ENCODE peak calls at places on chromosome 11, in eight cellular contexts. T, U, N, W, Z, X, R and J are unnamed samples.
A peak's percentile ranks its signal among the peaks of the same experiment; 100 is the strongest.

GRCh38 chr11:14041040-14041439 is 78.5 kb downstream of the SPON1 start:
- DNase-seq in N (no peak), T (peak; percentile 5), Z (no peak), R (no peak), U (no peak), W (peak; percentile 20), X (no peak), J (no peak)

GRCh38 chr11:29217901-29218300 is 798.9 kb downstream of the KCNA4 start:
- DNase-seq in W (no peak), X (no peak), R (no peak), T (no peak), U (no peak), Z (no peak), N (no peak), J (no peak)

GRCh38 chr11:45896392-45897068 is 10.5 kb downstream of the FREY1 start:
- DNase-seq in R (peak; percentile 68), T (no peak), U (peak; percentile 82), N (no peak), W (no peak), Z (no peak), X (no peak), J (no peak)

GRCh38 chr11:72520815-72521214 is 86.5 kb upstream of the CLPB start:
- DNase-seq in R (no peak), T (no peak), W (no peak), U (no peak), N (no peak), X (no peak), Z (no peak), J (no peak)

GRCh38 chr11:44955019-44955738 is 4.5 kb upstream of the TP53I11 start:
- DNase-seq in U (no peak), N (no peak), Z (peak; percentile 78), T (peak; percentile 99), W (peak; percentile 85), X (no peak), R (peak; percentile 73), J (peak; percentile 97)

GRCh38 chr11:71580057-71581003 is 2.3 kb downstream of the KRTAP5-11 start:
- DNase-seq in T (peak; percentile 65), N (peak; percentile 46), U (peak; percentile 63), R (peak; percentile 69), Z (peak; percentile 67), W (peak; percentile 82), X (no peak), J (peak; percentile 63)

GRCh38 chr11:35478411-35479139 is 46.8 kb downstream of the PAMR1 start:
- DNase-seq in Z (no peak), X (no peak), R (no peak), T (no peak), U (no peak), W (no peak), N (no peak), J (no peak)

GRCh38 chr11:130202818-130203671 is 43.5 kb downstream of the ST14 start:
- DNase-seq in X (no peak), W (no peak), T (no peak), Z (no peak), U (no peak), N (no peak), R (no peak), J (no peak)

GRCh38 chr11:26931248-26931631 is 62.7 kb upstream of the FIBIN start:
- DNase-seq in N (no peak), Z (peak; percentile 19), W (peak; percentile 78), R (no peak), U (no peak), X (no peak), T (no peak), J (no peak)

GRCh38 chr11:67351275-67352005 is 1.9 kb downstream of the POLD4 start:
- DNase-seq in Z (peak; percentile 76), R (peak; percentile 71), W (peak; percentile 79), N (peak; percentile 90), U (peak; percentile 62), T (peak; percentile 68), X (peak; percentile 49), J (peak; percentile 78)

GRCh38 chr11:68321293-68322030 is 9.1 kb downstream of the LRP5 start:
- DNase-seq in R (no peak), Z (no peak), N (no peak), T (no peak), W (no peak), U (no peak), X (no peak), J (no peak)

GRCh38 chr11:47886096-47886495 is 37.9 kb upstream of the NUP160 start:
- DNase-seq in W (peak; percentile 57), T (no peak), R (no peak), N (no peak), X (no peak), U (no peak), Z (peak; percentile 72), J (peak; percentile 87)

GRCh38 chr11:128913806-128914205 is 22.6 kb downstream of the KCNJ5 start:
- DNase-seq in W (no peak), T (no peak), U (no peak), R (no peak), X (no peak), Z (no peak), N (no peak), J (no peak)

GRCh38 chr11:119195680-119196079 is 10.4 kb downstream of the NHERF4 start:
- DNase-seq in W (peak; percentile 51), T (no peak), U (peak; percentile 94), R (peak; percentile 31), Z (peak; percentile 61), N (peak; percentile 18), X (no peak), J (peak; percentile 67)

GRCh38 chr11:76680517-76681425 is 10.2 kb upstream of the LRRC32 start:
- DNase-seq in R (peak; percentile 80), T (peak; percentile 62), N (peak; percentile 71), Z (peak; percentile 65), X (peak; percentile 33), U (peak; percentile 88), W (peak; percentile 68), J (peak; percentile 74)

GRCh38 chr11:86230196-86230813 is 14.2 kb upstream of the EED start:
- DNase-seq in T (no peak), R (peak; percentile 33), X (no peak), W (no peak), U (no peak), Z (peak; percentile 26), N (no peak), J (no peak)

GRCh38 chr11:104033134-104033533 is 3.3 kb upstream of the DDI1 start:
- DNase-seq in Z (peak; percentile 52), N (no peak), X (no peak), W (peak; percentile 77), U (no peak), T (no peak), R (peak; percentile 7), J (peak; percentile 9)